ENCODE peak calls at places on chromosomes 4 and X, in ten cellular contexts. C is brain microvascular endothelial cell; K is mesendoderm; J is chondrocyte; V is WERI-Rb-1; F is Jurkat, Clone E6-1; G is astrocyte of the spinal cord; O is AG09309; S is mesenteric fat pad; M is stimulated activated CD8-positive, alpha-beta memory T cell treated with anti-CD3 and anti-CD28 coated beads, Interleukin-12 subunit alpha, Interleukin-12 subunit beta, amount 100 ng/mL, for 1 hour. Q is an unnamed sample.

GRCh38 chr4:89708903-89709361 is 128.0 kb downstream of the SNCA start:
- DNase-seq in C (peak), K (peak), J (no peak), V (no peak), F (no peak), G (peak), O (peak), S (no peak), M (no peak), Q (no peak)

GRCh38 chr4:150828159-150828558 is 186.9 kb downstream of the LRBA start:
- DNase-seq in C (no peak), K (no peak), J (no peak), V (no peak), F (no peak), G (no peak), O (no peak), S (no peak), M (peak), Q (no peak)

GRCh38 chr4:40283968-40284367 is 51.2 kb upstream of the CHRNA9 start:
- DNase-seq in C (no peak), K (peak), J (no peak), V (no peak), F (peak), G (peak), O (no peak), S (no peak), M (peak), Q (no peak)

GRCh38 chrX:105564536-105564935 is 257.8 kb upstream of the NRK start:
- DNase-seq in C (peak), K (no peak), J (no peak), V (no peak), F (peak), G (peak), O (peak), S (no peak), M (no peak), Q (no peak)

GRCh38 chrX:130825509-130825908 is 77.5 kb downstream of the ENOX2 start:
- DNase-seq in C (no peak), K (no peak), J (no peak), V (no peak), F (no peak), G (no peak), O (no peak), S (no peak), M (no peak), Q (no peak)

GRCh38 chr4:183145773-183146172 is 46.7 kb downstream of the WWC2 start:
- DNase-seq in C (no peak), K (no peak), J (no peak), V (no peak), F (no peak), G (no peak), O (no peak), S (no peak), M (no peak), Q (no peak)

GRCh38 chr4:182711211-182711610 is 206.0 kb downstream of the DCTD start:
- DNase-seq in C (no peak), K (no peak), J (no peak), V (no peak), F (no peak), G (no peak), O (no peak), S (no peak), M (no peak), Q (no peak)

GRCh38 chr4:109930469-109930868 is 17.8 kb downstream of the EGF start:
- DNase-seq in C (no peak), K (no peak), J (no peak), V (no peak), F (no peak), G (no peak), O (no peak), S (no peak), M (no peak), Q (no peak)

GRCh38 chrX:13223868-13224555 is 95.8 kb downstream of the ATXN3L start:
- DNase-seq in C (peak), K (peak), J (no peak), V (no peak), F (no peak), G (peak), O (peak), S (no peak), M (no peak), Q (no peak)

GRCh38 chr4:20044502-20044911 is 207.2 kb upstream of the SLIT2 start:
- DNase-seq in C (no peak), K (no peak), J (no peak), V (no peak), F (no peak), G (peak), O (peak), S (no peak), M (no peak), Q (no peak)

GRCh38 chr4:6328526-6328925 is 58.9 kb downstream of the WFS1 start:
- DNase-seq in C (no peak), K (no peak), J (no peak), V (no peak), F (no peak), G (no peak), O (no peak), S (no peak), M (no peak), Q (no peak)